ENCODE peak calls at places on chromosomes 7 and 10, in nine cellular contexts. R, Z, M, J, S, H, A, X and L are unnamed samples.

GRCh38 chr10:122662231-122662630 is 37.4 kb downstream of the C10orf120 start:
- DNase-seq in R (no peak), Z (no peak), M (no peak), J (no peak), S (no peak), H (no peak), A (no peak), X (no peak), L (peak; percentile 32)

GRCh38 chr7:113040849-113041248 is 45.8 kb downstream of the GPR85 start:
- DNase-seq in R (no peak), Z (no peak), M (no peak), J (no peak), S (no peak), H (no peak), A (no peak), X (no peak), L (no peak)

GRCh38 chr10:113087082-113088029 is 137.3 kb downstream of the TCF7L2 start:
- DNase-seq in R (peak; percentile 80), Z (peak; percentile 99), M (no peak), J (peak; percentile 90), S (peak; percentile 75), H (no peak), A (no peak), X (peak; percentile 99), L (no peak)

GRCh38 chr7:40374575-40374974 is 239.8 kb downstream of the SUGCT start:
- DNase-seq in R (no peak), Z (no peak), M (no peak), J (no peak), S (no peak), H (no peak), A (no peak), X (peak; percentile 27), L (no peak)

GRCh38 chr10:88108115-88108610 is 244.7 kb downstream of the PTEN start:
- DNase-seq in R (no peak), Z (no peak), M (no peak), J (no peak), S (no peak), H (no peak), A (peak; percentile 92), X (no peak), L (no peak)

GRCh38 chr10:90047243-90047729 is 345.9 kb downstream of the KIF20B start:
- DNase-seq in R (no peak), Z (no peak), M (peak; percentile 13), J (no peak), S (no peak), H (no peak), A (no peak), X (no peak), L (no peak)

GRCh38 chr7:464712-465461 is 54.8 kb downstream of the PDGFA start:
- DNase-seq in R (no peak), Z (peak; percentile 52), M (no peak), J (no peak), S (no peak), H (no peak), A (no peak), X (peak; percentile 43), L (peak; percentile 74)

GRCh38 chr7:111869266-111869665 is 307.0 kb upstream of the IMMP2L start:
- DNase-seq in R (no peak), Z (no peak), M (no peak), J (no peak), S (no peak), H (no peak), A (no peak), X (no peak), L (no peak)

GRCh38 chr7:112630565-112630964 is 149.8 kb downstream of the LSMEM1 start:
- DNase-seq in R (no peak), Z (peak; percentile 8), M (no peak), J (no peak), S (no peak), H (no peak), A (no peak), X (peak; percentile 65), L (no peak)

GRCh38 chr7:41134242-41134872 is 568.5 kb downstream of the INHBA start:
- DNase-seq in R (no peak), Z (peak; percentile 63), M (peak; percentile 46), J (no peak), S (no peak), H (no peak), A (no peak), X (no peak), L (no peak)

GRCh38 chr7:74479961-74480829 is 26.5 kb downstream of the GTF2IRD1 start:
- DNase-seq in R (peak; percentile 86), Z (peak; percentile 85), M (no peak), J (peak; percentile 76), S (peak; percentile 87), H (no peak), A (no peak), X (peak; percentile 84), L (peak; percentile 90)

GRCh38 chr10:124529661-124530214 is 68.1 kb downstream of the LHPP start:
- DNase-seq in R (no peak), Z (no peak), M (no peak), J (no peak), S (no peak), H (no peak), A (no peak), X (no peak), L (no peak)

GRCh38 chr7:569996-570800 is 50.6 kb upstream of the PDGFA start:
- DNase-seq in R (no peak), Z (no peak), M (no peak), J (no peak), S (peak; percentile 44), H (no peak), A (no peak), X (no peak), L (no peak)

GRCh38 chr7:886626-887487 is 10.5 kb downstream of the GET4 start:
- DNase-seq in R (no peak), Z (no peak), M (no peak), J (no peak), S (peak; percentile 38), H (no peak), A (no peak), X (no peak), L (no peak)

GRCh38 chr7:135186261-135186540 is 15.7 kb upstream of the CYREN start:
- DNase-seq in R (no peak), Z (no peak), M (peak; percentile 39), J (no peak), S (no peak), H (no peak), A (no peak), X (no peak), L (no peak)

GRCh38 chr7:1426474-1426873 is 32.8 kb downstream of the MICALL2 start:
- DNase-seq in R (no peak), Z (no peak), M (no peak), J (no peak), S (no peak), H (no peak), A (no peak), X (no peak), L (no peak)

GRCh38 chr7:69748530-69748929 is 150.3 kb downstream of the AUTS2 start:
- DNase-seq in R (no peak), Z (no peak), M (no peak), J (no peak), S (no peak), H (no peak), A (no peak), X (no peak), L (no peak)

GRCh38 chr7:144069953-144070352 is 342 bp downstream of the OR2A25 start:
- DNase-seq in R (no peak), Z (no peak), M (no peak), J (no peak), S (no peak), H (no peak), A (no peak), X (no peak), L (no peak)

GRCh38 chr10:103504181-103504783 is 10.8 kb downstream of the NEURL1 start:
- DNase-seq in R (no peak), Z (peak; percentile 92), M (no peak), J (peak; percentile 24), S (no peak), H (no peak), A (no peak), X (peak; percentile 87), L (no peak)